ENCODE peak calls at places on chromosomes 7 and 10, in seven cellular contexts. K is GM12865, L is LoVo, G is endodermal cell, M is anterior cingulate cortex, O is pons, T is NCI-H748 treated with DMSO at 0.1 percent for 48 hours. Q is an unnamed sample.
A peak's percentile ranks its signal among the peaks of the same experiment; 100 is the strongest.

GRCh38 chr7:33939121-33939520 is 33.8 kb downstream of the BMPER start:
- DNase-seq in L (no peak), M (no peak), K (no peak), T (no peak), O (no peak), G (no peak), Q (no peak)

GRCh38 chr7:1732072-1732471 is 62.0 kb downstream of the ELFN1 start:
- DNase-seq in K (no peak), O (no peak), L (no peak), G (no peak), M (no peak), T (no peak), Q (no peak)

GRCh38 chr7:115289966-115290365 is 368.1 kb downstream of the MDFIC start:
- DNase-seq in T (no peak), G (no peak), M (no peak), L (no peak), K (no peak), O (no peak), Q (no peak)

GRCh38 chr7:91579837-91580236 is 300.7 kb downstream of the MTERF1 start:
- DNase-seq in T (no peak), L (no peak), K (no peak), G (no peak), M (no peak), O (no peak), Q (no peak)

GRCh38 chr10:52314822-52315552 is 906 bp downstream of the DKK1 start:
- DNase-seq in L (no peak), T (no peak), K (no peak), O (no peak), M (peak; percentile 25), G (no peak), Q (peak; percentile 17)

GRCh38 chr10:16843252-16843870 is 26.1 kb upstream of the RSU1 start:
- DNase-seq in L (peak; percentile 76), T (peak; percentile 38), K (peak; percentile 32), G (no peak), M (no peak), O (peak; percentile 87), Q (peak; percentile 95)

GRCh38 chr7:106704000-106704840 is 43.3 kb upstream of the CCDC71L start:
- DNase-seq in O (no peak), L (no peak), T (no peak), M (no peak), K (peak; percentile 30), G (peak; percentile 52), Q (no peak)

GRCh38 chr7:73701357-73701995 is 18.0 kb downstream of the STX1A start:
- DNase-seq in K (no peak), L (peak; percentile 37), G (peak; percentile 94), M (no peak), T (no peak), O (no peak), Q (peak; percentile 94)

GRCh38 chr10:124675824-124676223 is 68.4 kb downstream of the FAM53B start:
- DNase-seq in G (no peak), T (no peak), O (no peak), K (no peak), M (no peak), L (no peak), Q (no peak)

GRCh38 chr7:137801003-137801402 is 45.8 kb downstream of the DGKI start:
- DNase-seq in G (no peak), T (no peak), O (no peak), M (no peak), L (no peak), K (no peak), Q (no peak)

GRCh38 chr7:55026867-55027490 is 8.2 kb downstream of the EGFR start:
- DNase-seq in T (no peak), O (no peak), L (no peak), M (no peak), K (no peak), G (no peak), Q (no peak)

GRCh38 chr7:151537818-151538561 is 18.3 kb upstream of the RHEB start:
- DNase-seq in T (no peak), G (no peak), K (no peak), L (no peak), O (peak; percentile 75), M (no peak), Q (no peak)

GRCh38 chr10:120539076-120539475 is 82.0 kb downstream of the PLPP4 start:
- DNase-seq in K (no peak), L (no peak), G (no peak), O (no peak), M (no peak), T (no peak), Q (no peak)

Q was measured in GM23338.